ENCODE peak calls at places on chromosomes 2 and 18, in nine cellular contexts. P, S, Z, O, T, F, J, G and W are unnamed samples. For H3K4me1, the result is how much of the 10 kb centered on the place peaks cover.

GRCh38 chr18:76715012-76715608 is 107.2 kb upstream of the ZNF236 start:
- DNase-seq in P (no peak), S (no peak), Z (no peak), O (no peak), T (no peak), F (no peak), J (no peak), G (peak), W (no peak)

GRCh38 chr18:73201940-73202339 is 334.2 kb upstream of the NETO1 start:
- DNase-seq in P (no peak), S (no peak), Z (no peak), O (no peak), T (no peak), F (no peak), J (no peak), G (no peak), W (no peak)

GRCh38 chr18:73007195-73007934 is 139.6 kb upstream of the NETO1 start:
- DNase-seq in P (no peak), S (no peak), Z (no peak), O (no peak), T (no peak), F (no peak), J (no peak), G (no peak), W (no peak)

GRCh38 chr18:51337406-51337805 is 139.9 kb upstream of the MEX3C start:
- DNase-seq in P (no peak), S (no peak), Z (no peak), O (no peak), T (no peak), F (no peak), J (no peak), G (no peak), W (no peak)

GRCh38 chr2:38064805-38065501 is 11.0 kb downstream of the CYP1B1 start:
- DNase-seq in P (no peak), S (no peak), Z (no peak), O (no peak), T (no peak), F (no peak), J (no peak), G (no peak), W (no peak)

GRCh38 chr2:235903803-235904637 is 264.2 kb downstream of the GBX2 start:
- DNase-seq in P (no peak), S (no peak), Z (no peak), O (no peak), T (no peak), F (no peak), J (no peak), G (no peak), W (no peak)

GRCh38 chr2:68925298-68925885 is 27.3 kb downstream of the GKN2 start:
- DNase-seq in P (no peak), S (peak), Z (peak), O (no peak), T (peak), F (no peak), J (peak), G (no peak), W (peak)

GRCh38 chr2:239285071-239285931 is 115.5 kb downstream of the HDAC4 start:
- DNase-seq in P (peak), S (no peak), Z (no peak), O (no peak), T (no peak), F (peak), J (no peak), G (no peak), W (no peak)

GRCh38 chr2:191617589-191617988 is 60.3 kb upstream of the NABP1 start:
- DNase-seq in P (no peak), S (no peak), Z (no peak), O (no peak), T (no peak), F (no peak), J (no peak), G (no peak), W (no peak)

GRCh38 chr18:8752329-8752728 is 47.0 kb downstream of the MTCL1 start:
- DNase-seq in P (no peak), S (peak), Z (no peak), O (no peak), T (no peak), F (no peak), J (no peak), G (no peak), W (peak)

GRCh38 chr2:176082885-176083731 is 654 bp downstream of the EVX2 start:
- DNase-seq in P (no peak), S (no peak), Z (no peak), O (no peak), T (no peak), F (no peak), J (no peak), G (no peak), W (no peak)

GRCh38 chr2:43897492-43897891 is 58.7 kb downstream of the ABCG8 start:
- DNase-seq in P (no peak), S (no peak), Z (no peak), O (no peak), T (no peak), F (no peak), J (no peak), G (no peak), W (no peak)

GRCh38 chr2:109331864-109332848 is 203.2 kb downstream of the SH3RF3 start:
- DNase-seq in P (peak), S (peak), Z (peak), O (no peak), T (peak), F (peak), J (peak), G (peak), W (peak)

GRCh38 chr2:225471492-225471891 is 72.0 kb downstream of the NYAP2 start:
- DNase-seq in P (no peak), S (no peak), Z (no peak), O (no peak), T (no peak), F (no peak), J (no peak), G (no peak), W (no peak)

GRCh38 chr2:1824202-1824905 is 80.0 kb upstream of the PXDN start:
- DNase-seq in P (no peak), S (no peak), Z (no peak), O (no peak), T (no peak), F (no peak), J (no peak), G (peak), W (no peak)

GRCh38 chr18:62485684-62486083 is 37.1 kb upstream of the ZCCHC2 start:
- DNase-seq in P (no peak), S (no peak), Z (no peak), O (no peak), T (peak), F (no peak), J (no peak), G (no peak), W (peak)

GRCh38 chr18:35019929-35020328 is 21.3 kb upstream of the MAPRE2 start:
- DNase-seq in P (no peak), S (no peak), Z (no peak), O (no peak), T (no peak), F (no peak), J (no peak), G (no peak), W (no peak)

GRCh38 chr18:56505971-56506370 is 132.4 kb downstream of the TXNL1 start:
- DNase-seq in P (no peak), S (no peak), Z (no peak), O (no peak), T (no peak), F (no peak), J (no peak), G (no peak), W (no peak)

GRCh38 chr2:69449906-69450305 is 12.7 kb upstream of the NFU1 start:
- DNase-seq in P (no peak), S (no peak), Z (no peak), O (no peak), T (no peak), F (no peak), J (no peak), G (no peak), W (no peak)

GRCh38 chr2:150143087-150143536 is 344.4 kb downstream of the RND3 start:
- DNase-seq in P (no peak), S (no peak), Z (no peak), O (no peak), T (no peak), F (no peak), J (no peak), G (no peak), W (no peak)

GRCh38 chr2:40034198-40034597 is 255.1 kb upstream of the THUMPD2 start:
- DNase-seq in P (no peak), S (no peak), Z (no peak), O (no peak), T (no peak), F (no peak), J (no peak), G (no peak), W (no peak)

GRCh38 chr2:161133366-161133765 is 26.9 kb upstream of the TANK start:
- DNase-seq in P (no peak), S (no peak), Z (no peak), O (no peak), T (no peak), F (no peak), J (no peak), G (no peak), W (no peak)

GRCh38 chr2:20451346-20451745 is 4.5 kb downstream of the RHOB start:
- DNase-seq in P (no peak), S (no peak), Z (no peak), O (no peak), T (no peak), F (peak), J (peak), G (no peak), W (no peak)

GRCh38 chr18:23706971-23707640 is 17.9 kb downstream of the LAMA3 start:
- DNase-seq in P (no peak), S (no peak), Z (no peak), O (no peak), T (no peak), F (no peak), J (no peak), G (no peak), W (no peak)

GRCh38 chr18:332721-333513 is 65.1 kb upstream of the THOC1 start:
- DNase-seq in P (peak), S (peak), Z (no peak), O (no peak), T (no peak), F (no peak), J (no peak), G (peak), W (peak)

GRCh38 chr2:241702155-241702404 is 241 bp downstream of the ING5 start:
- DNase-seq in P (no peak), S (no peak), Z (no peak), O (no peak), T (no peak), F (no peak), J (no peak), G (peak), W (no peak)

GRCh38 chr18:2240311-2240705 is 331.0 kb downstream of the METTL4 start:
- DNase-seq in P (no peak), S (no peak), Z (no peak), O (no peak), T (no peak), F (no peak), J (no peak), G (no peak), W (no peak)
- TF ChIP-seq CTCF in P (no peak), S (no peak), Z (no peak), O (no peak), T (no peak), F (no peak), J (no peak), G (no peak), W (no peak)

DNA sequence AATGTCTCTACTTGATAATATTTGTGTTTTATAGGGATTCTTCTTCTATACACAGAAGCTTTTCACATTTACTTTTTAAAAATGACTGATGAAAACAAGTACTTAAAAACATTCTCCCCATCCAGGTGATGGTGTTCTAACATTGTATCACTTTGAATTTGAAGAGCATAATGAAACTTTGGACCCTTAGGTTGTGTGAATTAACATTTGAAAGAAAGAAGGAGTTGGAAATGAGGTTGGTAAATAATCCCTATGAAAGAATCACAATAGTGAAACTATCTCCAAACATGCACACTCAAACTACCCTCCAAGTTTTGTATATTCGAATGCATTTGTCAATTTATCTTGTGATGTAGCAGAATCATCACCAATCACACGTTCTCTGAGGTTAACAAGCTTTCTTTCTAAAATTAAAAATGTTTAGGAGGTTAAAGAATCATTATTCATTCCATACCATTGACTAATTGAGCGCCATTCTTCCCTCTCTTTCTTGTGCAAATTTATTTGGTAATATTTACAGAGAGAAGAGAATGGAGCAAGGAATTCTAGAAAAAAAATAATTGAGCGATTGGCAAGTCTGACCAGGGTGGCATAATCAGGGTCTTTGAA is 259.9 kb upstream of the NRXN1 start:
- DNase-seq in P (no peak), S (no peak), Z (no peak), O (no peak), T (no peak), F (no peak), J (no peak), G (no peak), W (no peak)
- TF ChIP-seq POLR2A in P (no peak), S (no peak), Z (no peak), O (no peak), T (no peak), F (no peak), J (no peak), G (no peak), W (no peak)

GRCh38 chr18:11412790-11413189 is 196.6 kb upstream of the SLC35G4 start:
- DNase-seq in P (no peak), S (no peak), Z (no peak), O (no peak), T (no peak), F (no peak), J (no peak), G (no peak), W (no peak)
- H3K4me1 ChIP-seq in P (under half), S (under half), Z (under half), O (under half), T (under half), F (under half), J (under half), G (under half), W (under half)

GRCh38 chr2:60820416-60821132 is 60.8 kb upstream of the REL start:
- DNase-seq in P (no peak), S (no peak), Z (no peak), O (no peak), T (no peak), F (no peak), J (no peak), G (no peak), W (no peak)

GRCh38 chr2:60819155-60819862 is 62.1 kb upstream of the REL start:
- DNase-seq in P (no peak), S (no peak), Z (no peak), O (no peak), T (no peak), F (no peak), J (no peak), G (no peak), W (peak)

GRCh38 chr2:60821133-60821469 is 60.3 kb upstream of the REL start:
- DNase-seq in P (no peak), S (no peak), Z (no peak), O (no peak), T (no peak), F (no peak), J (no peak), G (no peak), W (no peak)

GRCh38 chr2:60819936-60820335 is 61.4 kb upstream of the REL start:
- DNase-seq in P (no peak), S (no peak), Z (no peak), O (no peak), T (no peak), F (no peak), J (no peak), G (no peak), W (no peak)

DNA sequence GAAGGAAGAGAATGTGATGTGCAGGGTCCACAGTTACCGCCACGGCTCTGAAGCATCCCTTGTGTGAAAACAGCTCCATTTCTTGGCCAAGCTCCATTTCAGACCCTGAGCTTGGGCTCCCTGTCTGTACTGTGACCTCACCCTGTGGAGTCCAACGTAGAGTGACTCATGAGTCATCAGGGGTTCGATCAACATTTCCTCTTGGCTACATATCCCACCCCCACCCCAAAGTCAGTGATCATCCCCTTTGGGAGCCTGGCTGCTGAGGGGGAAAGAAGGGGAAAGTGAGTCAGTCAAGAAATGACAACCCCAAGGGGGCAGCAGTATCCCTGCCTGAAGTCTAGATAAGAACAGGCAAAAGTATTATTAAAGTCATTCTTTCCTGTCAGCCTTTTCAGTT is 62.2 kb downstream of the PAPOLG start:
- DNase-seq in P (no peak), S (no peak), Z (no peak), O (no peak), T (no peak), F (no peak), J (no peak), G (no peak), W (no peak)
- TF ChIP-seq CTCF in P (no peak), S (no peak), Z (peak), O (no peak), T (peak), F (no peak), J (no peak), G (no peak), W (no peak)